ENCODE peak calls at places on chromosomes 7 and 10, in five cellular contexts. O is stimulated activated CD4-positive, alpha-beta T cell treated with anti-CD3 and anti-CD28 coated beads, Interleukin-12 subunit alpha, Interleukin-12 subunit beta, amount 100 ng/mL, for 4 hours; U is M059J; Y is lower lobe of right lung; M is GM18507. R is an unnamed sample.

GRCh38 chr7:90749262-90749661 is 153.1 kb downstream of the CDK14 start:
- DNase-seq in O (no peak), U (no peak), Y (no peak), M (no peak), R (no peak)

GRCh38 chr7:2301510-2301860 is 12.8 kb downstream of the SNX8 start:
- DNase-seq in O (no peak), U (peak), Y (no peak), M (no peak), R (no peak)

GRCh38 chr7:14766747-14767146 is 135.8 kb downstream of the DGKB start:
- DNase-seq in O (no peak), U (no peak), Y (no peak), M (no peak), R (no peak)

GRCh38 chr10:111211756-111212155 is 134.9 kb downstream of the ADRA2A start:
- DNase-seq in O (no peak), U (no peak), Y (no peak), M (no peak), R (no peak)

GRCh38 chr10:17476073-17476472 is 21.7 kb upstream of the ST8SIA6 start:
- DNase-seq in O (no peak), U (no peak), Y (no peak), M (no peak), R (no peak)

GRCh38 chr7:57868771-57869483 is 418.9 kb downstream of the ZNF716 start:
- DNase-seq in O (no peak), U (no peak), Y (no peak), M (no peak), R (no peak)

GRCh38 chr7:50595538-50596102 is 30.4 kb upstream of the DDC start:
- DNase-seq in O (no peak), U (peak), Y (no peak), M (no peak), R (no peak)

GRCh38 chr10:31456463-31456862 is 137.4 kb downstream of the ZEB1 start:
- DNase-seq in O (no peak), U (no peak), Y (no peak), M (no peak), R (no peak)

GRCh38 chr7:133036290-133036689 is 45.6 kb downstream of the CHCHD3 start:
- DNase-seq in O (no peak), U (no peak), Y (no peak), M (no peak), R (no peak)

GRCh38 chr7:2224491-2224928 is 8.2 kb downstream of the MAD1L1 start:
- DNase-seq in O (no peak), U (no peak), Y (no peak), M (no peak), R (no peak)

GRCh38 chr10:57791546-57791945 is 476.1 kb downstream of the IPMK start:
- DNase-seq in O (no peak), U (no peak), Y (no peak), M (no peak), R (no peak)

GRCh38 chr10:75959912-75960311 is 528.5 kb downstream of the LRMDA start:
- DNase-seq in O (no peak), U (no peak), Y (no peak), M (no peak), R (no peak)

GRCh38 chr7:6628045-6628444 is 9.1 kb upstream of the ZNF316 start:
- DNase-seq in O (no peak), U (no peak), Y (no peak), M (no peak), R (no peak)

GRCh38 chr7:100003711-100004661 is 11.4 kb upstream of the ZKSCAN1 start:
- DNase-seq in O (no peak), U (no peak), Y (peak), M (no peak), R (no peak)

GRCh38 chr10:20892011-20892585 is 5.0 kb downstream of the NEBL start:
- DNase-seq in O (no peak), U (no peak), Y (no peak), M (no peak), R (no peak)

GRCh38 chr7:127922661-127923060 is 108.6 kb downstream of the LRRC4 start:
- DNase-seq in O (no peak), U (no peak), Y (no peak), M (no peak), R (no peak)

GRCh38 chr10:110643670-110644597 is at the start of gene RBM20:
- DNase-seq in O (peak), U (peak), Y (no peak), M (no peak), R (no peak)

GRCh38 chr10:31745612-31746376 is 182.8 kb downstream of the ARHGAP12 start:
- DNase-seq in O (peak), U (peak), Y (no peak), M (no peak), R (peak)

GRCh38 chr10:49760789-49761188 is 1.3 kb downstream of the OGDHL start:
- DNase-seq in O (no peak), U (no peak), Y (no peak), M (no peak), R (no peak)

GRCh38 chr7:67566101-67566500 is 569.5 kb downstream of the TYW1 start:
- DNase-seq in O (no peak), U (no peak), Y (no peak), M (no peak), R (no peak)

GRCh38 chr7:70700935-70701425 is 431.0 kb upstream of the GALNT17 start:
- DNase-seq in O (no peak), U (no peak), Y (no peak), M (no peak), R (no peak)

GRCh38 chr7:158449266-158449665 is 138.4 kb downstream of the PTPRN2 start:
- DNase-seq in O (no peak), U (no peak), Y (no peak), M (no peak), R (no peak)

GRCh38 chr7:34662058-34662457 is 4.0 kb downstream of the NPSR1 start:
- DNase-seq in O (no peak), U (no peak), Y (no peak), M (no peak), R (no peak)

GRCh38 chr7:28211006-28211405 is 30.4 kb upstream of the JAZF1 start:
- DNase-seq in O (no peak), U (no peak), Y (no peak), M (no peak), R (no peak)

GRCh38 chr7:123769371-123769770 is 20.6 kb upstream of the WASL start:
- DNase-seq in O (no peak), U (peak), Y (no peak), M (no peak), R (peak)

GRCh38 chr7:128738570-128739047 is 550 bp upstream of the CALU start:
- DNase-seq in O (no peak), U (no peak), Y (no peak), M (no peak), R (no peak)

GRCh38 chr10:85927952-85928677 is 438.5 kb downstream of the GRID1 start:
- DNase-seq in O (no peak), U (peak), Y (no peak), M (no peak), R (no peak)

GRCh38 chr7:106480616-106481031 is 180.3 kb downstream of the CCDC71L start:
- DNase-seq in O (no peak), U (peak), Y (no peak), M (no peak), R (no peak)

GRCh38 chr10:69938541-69938991 is 114.1 kb upstream of the MACROH2A2 start:
- DNase-seq in O (no peak), U (no peak), Y (no peak), M (no peak), R (no peak)

GRCh38 chr7:44184221-44184873 is 4.9 kb downstream of the GCK start:
- DNase-seq in O (no peak), U (peak), Y (no peak), M (no peak), R (peak)

GRCh38 chr7:35596061-35596460 is 98.9 kb downstream of the HERPUD2 start:
- DNase-seq in O (no peak), U (peak), Y (no peak), M (no peak), R (no peak)

GRCh38 chr10:105023706-105024105 is 382.6 kb downstream of the SORCS3 start:
- DNase-seq in O (no peak), U (peak), Y (no peak), M (no peak), R (no peak)